ENCODE peak calls at places on chromosome 15, in six cellular contexts. D is heart left ventricle, R is suprapubic skin, B is K562, T is adrenal gland, G is left lung. M is an unnamed sample.
A peak's percentile ranks its signal among the peaks of the same experiment; 100 is the strongest.

GRCh38 chr15:98428253-98428989 is 219.9 kb upstream of the IGF1R start:
- DNase-seq in D (peak; percentile 66), R (peak; percentile 88), G (peak; percentile 95), T (peak; percentile 70), B (peak; percentile 80), M (peak; percentile 76)

GRCh38 chr15:25793354-25794050 is 69.6 kb downstream of the ATP10A start:
- DNase-seq in D (no peak), G (no peak), R (no peak), B (no peak), T (peak; percentile 25), M (no peak)

GRCh38 chr15:100297812-100298211 is 44.0 kb downstream of the ADAMTS17 start:
- DNase-seq in T (no peak), G (no peak), R (no peak), B (no peak), D (no peak), M (no peak)

GRCh38 chr15:99958426-99959097 is 225.3 kb upstream of the LYSMD4 start:
- DNase-seq in G (no peak), R (no peak), T (no peak), B (no peak), D (no peak), M (peak; percentile 1)

GRCh38 chr15:82781349-82781748 is 24.5 kb downstream of the FSD2 start:
- DNase-seq in D (no peak), B (no peak), G (no peak), R (no peak), T (no peak), M (no peak)

GRCh38 chr15:98865397-98866339 is 141.9 kb downstream of the PGPEP1L start:
- DNase-seq in B (peak; percentile 71), G (peak; percentile 94), T (peak; percentile 75), D (peak; percentile 79), R (peak; percentile 89), M (peak; percentile 80)

GRCh38 chr15:49715213-49715612 is 94.4 kb downstream of the DTWD1 start:
- DNase-seq in R (no peak), T (no peak), G (no peak), B (no peak), D (no peak), M (no peak)

GRCh38 chr15:49864251-49864650 is 243.4 kb downstream of the DTWD1 start:
- DNase-seq in B (no peak), D (no peak), G (no peak), T (no peak), R (no peak), M (no peak)

GRCh38 chr15:31353931-31354330 is 27.3 kb downstream of the KLF13 start:
- DNase-seq in D (peak; percentile 74), R (no peak), G (no peak), T (no peak), B (no peak), M (peak; percentile 44)

GRCh38 chr15:70286110-70286806 is 188.5 kb upstream of the TLE3 start:
- DNase-seq in D (no peak), G (no peak), R (no peak), T (no peak), B (no peak), M (no peak)

GRCh38 chr15:86157929-86158328 is 78.3 kb downstream of the AGBL1 start:
- DNase-seq in B (no peak), T (no peak), R (no peak), D (no peak), G (no peak), M (no peak)

GRCh38 chr15:65337436-65338070 is 33.1 kb downstream of the RNU5B-1 start:
- DNase-seq in R (no peak), D (no peak), B (no peak), G (no peak), T (no peak), M (no peak)

GRCh38 chr15:31347067-31347975 is 20.7 kb downstream of the KLF13 start:
- DNase-seq in B (no peak), G (no peak), D (peak; percentile 30), T (no peak), R (no peak), M (no peak)

GRCh38 chr15:75455982-75456531 is 4.6 kb upstream of the SIN3A start:
- DNase-seq in D (no peak), R (peak; percentile 80), G (peak; percentile 84), T (peak; percentile 61), B (no peak), M (no peak)

GRCh38 chr15:58381696-58382095 is 50.1 kb upstream of the LIPC start:
- DNase-seq in T (no peak), G (no peak), R (no peak), D (no peak), B (no peak), M (no peak)

GRCh38 chr15:28947241-28947674 is 61.5 kb downstream of the APBA2 start:
- DNase-seq in D (no peak), R (peak; percentile 55), T (no peak), B (no peak), G (no peak), M (no peak)

GRCh38 chr15:63263519-63263918 is 13.9 kb upstream of the APH1B start:
- DNase-seq in T (no peak), D (no peak), B (no peak), R (no peak), G (no peak), M (no peak)

GRCh38 chr15:88897456-88898194 is 2.3 kb upstream of the HAPLN3 start:
- DNase-seq in B (peak; percentile 85), T (peak; percentile 87), G (peak; percentile 89), R (peak; percentile 94), D (peak; percentile 90), M (peak; percentile 90)

GRCh38 chr15:88900982-88901418 is 5.7 kb upstream of the HAPLN3 start:
- DNase-seq in T (no peak), D (no peak), B (no peak), G (no peak), R (no peak), M (no peak)

GRCh38 chr15:88898736-88899135 is 3.4 kb upstream of the HAPLN3 start:
- DNase-seq in R (no peak), G (peak; percentile 55), T (no peak), B (no peak), D (no peak), M (no peak)

GRCh38 chr15:88900309-88900981 is 5.1 kb upstream of the HAPLN3 start:
- DNase-seq in D (no peak), B (no peak), T (no peak), G (peak; percentile 69), R (no peak), M (no peak)

GRCh38 chr15:88899251-88899650 is 3.9 kb upstream of the HAPLN3 start:
- DNase-seq in T (no peak), D (no peak), B (no peak), R (no peak), G (peak; percentile 43), M (no peak)
- H3K4me3 ChIP-seq in T (no peak overlapping the region), D (no peak overlapping the region), B (no peak overlapping the region), R (no peak overlapping the region), G (no peak overlapping the region), M (no peak overlapping the region)

GRCh38 chr15:41966414-41966812 is 5.9 kb downstream of the EHD4 start:
- DNase-seq in B (no peak), T (no peak), R (peak; percentile 60), G (no peak), D (no peak), M (no peak)
- H3K4me1 ChIP-seq in B (peaks cover 3% of the 10 kb centered on the region), T (peaks cover 21% of the 10 kb centered on the region), R (peaks cover 60% of the 10 kb centered on the region), G (peaks cover 72% of the 10 kb centered on the region), D (peaks cover 76% of the 10 kb centered on the region), M (no peaks in the 10 kb centered on the region)

DNA sequence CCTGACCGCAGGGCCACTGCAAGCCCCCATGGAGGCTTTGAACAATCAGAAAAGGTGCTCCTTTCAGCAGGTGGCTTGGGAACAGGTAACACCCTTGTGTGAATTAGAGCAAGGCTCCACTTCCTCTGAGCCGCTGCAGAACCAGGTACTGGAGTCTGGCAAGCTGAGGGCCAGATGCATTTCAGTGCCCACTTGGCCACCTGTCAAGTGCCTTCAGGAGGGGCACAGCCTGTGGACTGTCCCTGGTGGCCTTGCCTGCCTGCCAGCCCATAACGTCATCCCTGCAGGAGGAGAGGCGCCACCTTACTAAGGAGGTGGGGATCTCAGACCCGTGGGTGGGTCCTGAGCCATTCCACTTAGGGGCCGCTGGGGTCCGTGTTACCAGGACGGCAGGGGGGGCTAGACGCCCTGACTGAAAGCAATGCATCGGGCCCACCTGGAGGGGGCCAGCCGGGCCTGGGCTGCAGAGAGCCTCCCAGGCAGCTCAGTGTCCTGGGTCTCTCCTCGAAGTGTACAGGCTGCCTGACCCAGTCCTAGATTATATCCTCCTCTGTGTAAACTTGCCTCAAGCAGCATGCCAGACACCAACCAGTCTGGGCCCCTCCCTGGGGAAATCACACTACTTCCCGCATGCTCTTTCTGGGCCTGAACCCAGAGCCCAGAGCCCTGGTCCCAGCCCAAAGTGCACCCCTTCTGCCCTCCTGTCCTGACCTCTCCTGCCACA is 16.1 kb downstream of the SPTBN5 start:
- DNase-seq in D (no peak), T (no peak), B (peak; percentile 68), R (no peak), G (peak; percentile 60), M (no peak)
- H3K4me3 ChIP-seq in D (no peak overlapping the region), T (no peak overlapping the region), B (no peak overlapping the region), R (no peak overlapping the region), G (no peak overlapping the region), M (no peak overlapping the region)

DNA sequence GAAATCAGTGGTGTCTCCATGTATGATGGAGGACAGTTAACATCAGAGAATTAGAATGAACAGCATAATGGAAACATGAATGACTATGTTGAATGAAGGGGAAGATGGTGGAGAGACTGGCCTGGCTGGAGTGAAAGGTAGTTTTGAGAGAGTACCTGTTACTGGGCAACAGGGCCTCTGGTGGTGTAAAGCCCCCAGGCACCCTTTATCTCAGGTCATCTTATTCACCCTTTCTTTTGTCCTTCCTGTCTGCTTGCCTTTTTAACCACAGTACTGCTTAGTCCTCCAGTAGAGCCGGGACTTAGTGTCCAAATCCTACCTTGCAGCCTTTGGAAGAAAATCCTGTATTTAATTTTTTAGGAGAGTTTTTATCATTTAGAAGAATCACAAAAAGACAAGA is 6.2 kb downstream of the IREB2 start:
- DNase-seq in G (no peak), B (no peak), T (no peak), D (no peak), R (no peak), M (no peak)
- H3K4me1 ChIP-seq in G (peaks cover 70% of the 10 kb centered on the region), B (no peaks in the 10 kb centered on the region), T (peaks cover 93% of the 10 kb centered on the region), D (peaks cover 53% of the 10 kb centered on the region), R (peaks cover 67% of the 10 kb centered on the region), M (no peaks in the 10 kb centered on the region)

GRCh38 chr15:34851007-34851406 is 55.7 kb upstream of the ACTC1 start:
- DNase-seq in G (no peak), T (no peak), R (no peak), B (no peak), D (no peak), M (no peak)
- H3K4me3 ChIP-seq in G (no peak overlapping the region), T (no peak overlapping the region), R (no peak overlapping the region), B (no peak overlapping the region), D (no peak overlapping the region), M (no peak overlapping the region)

DNA sequence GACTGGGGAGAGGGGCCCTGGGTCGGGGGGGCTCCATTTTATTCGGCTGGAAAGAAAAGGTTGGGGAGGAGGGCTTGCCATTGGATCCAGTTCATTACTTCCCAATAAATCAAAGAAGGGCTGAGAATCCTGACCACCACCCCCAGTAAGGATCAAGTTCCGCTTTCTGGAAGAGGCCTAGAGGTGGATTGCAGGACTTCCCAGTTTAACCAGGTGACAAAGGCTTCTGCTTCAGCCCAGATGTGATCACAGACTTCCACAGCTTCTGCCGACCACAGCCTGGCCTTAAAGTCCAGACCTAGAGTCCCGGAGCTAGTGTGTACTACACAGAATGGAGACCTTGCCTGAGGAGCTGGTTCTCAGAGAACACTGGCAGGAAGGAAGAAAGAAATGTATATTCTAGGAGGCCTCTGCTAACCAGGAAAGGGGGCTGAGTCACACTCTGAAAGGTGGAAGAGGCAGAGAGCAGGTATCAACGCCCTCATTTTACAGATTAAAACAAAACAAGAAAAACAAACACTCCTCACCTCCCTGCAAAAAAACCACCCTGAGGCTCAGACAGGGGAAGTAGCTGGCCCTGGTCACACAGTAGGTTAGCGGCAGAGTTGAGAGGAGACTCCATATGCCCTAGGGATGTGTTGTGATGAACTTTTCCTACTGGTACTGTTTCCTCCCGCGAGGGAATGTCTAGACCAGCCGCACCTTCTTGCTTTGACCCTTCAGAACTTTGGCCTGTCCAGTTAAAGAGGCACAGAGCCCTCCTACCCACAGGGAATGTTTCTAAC is 1.1 kb upstream of the CEMIP start:
- DNase-seq in D (no peak), B (no peak), T (no peak), R (no peak), G (no peak), M (no peak)
- H3K4me1 ChIP-seq in D (peaks cover 30% of the 10 kb centered on the region), B (peaks cover 18% of the 10 kb centered on the region), T (peaks cover 20% of the 10 kb centered on the region), R (peaks cover 47% of the 10 kb centered on the region), G (peaks cover 46% of the 10 kb centered on the region), M (peaks cover 14% of the 10 kb centered on the region)

M was measured in uterus.